ENCODE peak calls at places on chromosomes 2 and 18, in ten cellular contexts. X is pancreas, D is uterus, Y is brain microvascular endothelial cell, W is kidney, S is upper lobe of right lung, A is ovary, J is GM23338, I is SK-N-SH, M is transverse colon. Q is an unnamed sample.

GRCh38 chr2:43070039-43070438 is 156.4 kb downstream of the ZFP36L2 start:
- DNase-seq in A (peak; percentile 13), M (peak; percentile 41), X (no peak), J (no peak), S (no peak), Y (no peak), W (peak; percentile 91), D (peak; percentile 29), I (peak; percentile 66), Q (no peak)

GRCh38 chr2:39568561-39569006 is 97.1 kb upstream of the TMEM178A start:
- DNase-seq in A (no peak), W (no peak), S (no peak), X (no peak), Y (peak; percentile 49), J (no peak), I (no peak), D (no peak), M (no peak), Q (no peak)

GRCh38 chr2:142571934-142572333 is 305.5 kb upstream of the KYNU start:
- DNase-seq in D (no peak), X (no peak), M (no peak), Y (no peak), S (no peak), I (no peak), A (no peak), J (no peak), W (no peak), Q (no peak)

GRCh38 chr2:216934151-216934550 is 74.3 kb upstream of the TNP1 start:
- DNase-seq in S (no peak), A (peak; percentile 67), X (no peak), Y (no peak), M (no peak), J (no peak), I (no peak), D (no peak), W (no peak), Q (no peak)

GRCh38 chr18:21363411-21363810 is 121.4 kb downstream of the GREB1L start:
- DNase-seq in S (no peak), I (no peak), W (no peak), X (no peak), J (no peak), D (no peak), A (no peak), Y (no peak), M (no peak), Q (no peak)

GRCh38 chr2:1740714-1741584 is 3.4 kb downstream of the PXDN start:
- DNase-seq in I (no peak), J (no peak), S (peak; percentile 52), Y (no peak), A (no peak), X (no peak), D (no peak), W (peak; percentile 61), M (no peak), Q (no peak)

GRCh38 chr2:157838442-157839161 is 37.5 kb downstream of the ACVR1 start:
- DNase-seq in W (no peak), X (no peak), J (peak; percentile 38), Y (peak; percentile 79), A (peak; percentile 26), I (peak; percentile 22), M (peak; percentile 44), S (no peak), D (no peak), Q (no peak)

GRCh38 chr2:158297120-158297519 is 159.4 kb downstream of the CCDC148 start:
- DNase-seq in Y (no peak), X (no peak), J (no peak), A (no peak), D (no peak), I (no peak), M (no peak), S (no peak), W (no peak), Q (no peak)

GRCh38 chr18:9679125-9679524 is 29.0 kb upstream of the RAB31 start:
- DNase-seq in I (no peak), M (no peak), J (no peak), D (no peak), Y (no peak), X (no peak), S (no peak), W (no peak), A (no peak), Q (no peak)

GRCh38 chr2:184192664-184193063 is 405.7 kb upstream of the ZNF804A start:
- DNase-seq in M (no peak), Y (no peak), I (no peak), S (no peak), J (peak; percentile 4), A (no peak), W (no peak), D (no peak), X (no peak), Q (no peak)

GRCh38 chr18:35618703-35619102 is 37.2 kb downstream of the GALNT1 start:
- DNase-seq in Y (no peak), S (no peak), I (no peak), D (no peak), A (no peak), M (no peak), X (no peak), J (peak; percentile 47), W (no peak), Q (no peak)

GRCh38 chr2:60581461-60582282 is 28.2 kb upstream of the BCL11A start:
- DNase-seq in S (peak; percentile 86), M (peak; percentile 67), A (peak; percentile 16), J (peak; percentile 75), I (peak; percentile 95), Y (peak; percentile 29), W (peak; percentile 85), D (peak; percentile 50), X (peak; percentile 88), Q (peak; percentile 74)

GRCh38 chr2:23803275-23803964 is 123.5 kb downstream of the ATAD2B start:
- DNase-seq in D (no peak), S (no peak), Y (peak; percentile 13), I (no peak), A (no peak), M (no peak), W (no peak), J (no peak), X (no peak), Q (no peak)

GRCh38 chr2:238864207-238865014 is 16.5 kb downstream of the TWIST2 start:
- DNase-seq in M (peak; percentile 89), W (peak; percentile 93), J (peak; percentile 76), Y (peak; percentile 99), X (peak; percentile 68), A (peak; percentile 93), I (no peak), D (peak; percentile 92), S (peak; percentile 89), Q (no peak)

GRCh38 chr18:74819433-74820059 is 221.9 kb downstream of the ZNF407 start:
- DNase-seq in M (no peak), J (peak; percentile 93), A (no peak), X (no peak), W (no peak), I (peak; percentile 29), D (no peak), Y (no peak), S (no peak), Q (no peak)
- TF ChIP-seq CTCF in M (no peak), J (peak; percentile 85), A (no peak), X (no peak), W (peak; percentile 16), I (peak; percentile 62), D (no peak), Y (peak; percentile 81), S (peak; percentile 26), Q (peak; percentile 55)

DNA sequence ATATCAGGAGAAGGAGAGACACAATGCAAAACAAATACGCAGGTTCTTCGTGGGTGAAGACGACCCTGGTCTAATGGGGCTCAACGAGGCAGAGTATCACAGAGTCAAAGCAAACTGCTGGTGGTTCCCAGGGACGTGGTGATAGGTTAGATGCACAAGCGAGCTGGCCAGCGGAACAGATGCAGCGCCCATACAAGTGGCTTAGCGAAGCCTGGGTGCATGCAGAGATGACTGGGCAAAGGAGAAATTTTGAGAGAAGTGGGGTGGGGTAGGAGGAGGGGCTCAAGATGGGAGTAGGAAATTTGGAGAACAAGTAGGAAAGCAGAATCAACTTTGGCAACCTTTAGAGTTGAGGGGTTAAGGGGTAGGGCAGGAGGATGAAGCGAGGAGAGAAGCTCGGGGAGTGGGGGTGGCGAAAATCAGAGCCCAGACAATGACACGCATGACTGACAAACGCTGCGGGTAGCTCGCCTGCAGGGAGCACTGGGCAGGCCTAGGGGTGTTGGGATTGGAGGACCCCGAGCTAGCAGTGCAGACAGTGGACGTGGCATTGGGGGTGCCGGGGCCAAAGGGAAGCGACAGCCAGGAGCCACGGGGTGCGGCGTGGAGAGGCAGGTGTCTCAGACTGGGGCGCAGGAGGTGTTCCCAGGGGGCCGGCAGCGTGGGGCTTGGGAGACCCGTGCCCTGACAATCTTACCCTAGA is 476 bp downstream of the FAM98A start:
- DNase-seq in J (peak; percentile 47), W (no peak), X (no peak), D (no peak), Y (peak; percentile 43), I (peak; percentile 50), M (peak; percentile 45), A (peak; percentile 16), S (no peak), Q (peak; percentile 52)
- H3K27ac ChIP-seq in J (no peak overlapping the region), W (peak overlapping the region; percentile 84), X (peak overlapping the region; percentile 56), D (peak overlapping the region; percentile 85), Y (peak overlapping the region; percentile 81), I (peak overlapping the region; percentile 72), M (peak overlapping the region; percentile 86), A (peak overlapping the region; percentile 58), S (peak overlapping the region; percentile 87), Q (peak overlapping the region; percentile 61)

GRCh38 chr2:74529357-74530238 is at the start of the genes AUP1 and HTRA2:
- DNase-seq in S (peak; percentile 100), M (peak; percentile 99), I (peak; percentile 98), X (peak; percentile 99), Y (peak; percentile 99), J (peak; percentile 100), D (peak; percentile 98), W (peak; percentile 100), A (peak; percentile 97), Q (peak; percentile 99)

GRCh38 chr2:74532222-74532621 is 2.5 kb downstream of the HTRA2 start:
- DNase-seq in J (no peak), M (no peak), D (no peak), W (no peak), S (no peak), Y (no peak), I (no peak), X (no peak), A (no peak), Q (peak; percentile 51)

GRCh38 chr2:74533464-74533863 is 3.7 kb downstream of the HTRA2 start:
- DNase-seq in J (no peak), I (no peak), S (peak; percentile 28), D (no peak), A (no peak), W (peak; percentile 51), M (no peak), X (no peak), Y (no peak), Q (no peak)

GRCh38 chr2:74530239-74531161 is 767 bp downstream of the HTRA2 start:
- DNase-seq in Y (no peak), X (peak; percentile 76), D (peak; percentile 38), A (no peak), J (peak; percentile 57), I (peak; percentile 77), W (peak; percentile 88), M (peak; percentile 62), S (peak; percentile 77), Q (peak; percentile 69)

GRCh38 chr2:74531666-74532065 is 1.9 kb downstream of the HTRA2 start:
- DNase-seq in Y (no peak), S (no peak), X (no peak), I (no peak), W (no peak), A (no peak), M (no peak), D (no peak), J (no peak), Q (no peak)
- H3K36me3 ChIP-seq in Y (peaks cover 10% of the 10 kb centered on the region), S (peaks cover 32% of the 10 kb centered on the region), X (peaks cover 9% of the 10 kb centered on the region), I (peaks cover 25% of the 10 kb centered on the region), W (peaks cover 24% of the 10 kb centered on the region), A (no peaks in the 10 kb centered on the region), M (no peaks in the 10 kb centered on the region), D (no peaks in the 10 kb centered on the region), J (peaks cover 8% of the 10 kb centered on the region), Q (peaks cover 7% of the 10 kb centered on the region)

GRCh38 chr2:32418777-32419176 is 62.0 kb downstream of the BIRC6 start:
- DNase-seq in A (no peak), I (no peak), M (no peak), S (no peak), Y (peak; percentile 84), X (no peak), J (no peak), W (no peak), D (no peak), Q (no peak)
- TF ChIP-seq CTCF in A (no peak), I (no peak), M (no peak), S (no peak), Y (no peak), X (no peak), J (no peak), W (no peak), D (no peak), Q (no peak)